ENCODE peak calls at places on chromosome 21, in eight cellular contexts. E is kidney; N is hippocampal formation; D is left ventricle myocardium superior; S is CD8-positive, alpha-beta T cell; C is activated naive CD8-positive, alpha-beta T cell treated with anti-CD3 and anti-CD28 coated beads for 36 hours; I is retina; X is brain microvascular endothelial cell. Y is an unnamed sample.

GRCh38 chr21:34880401-34880800 is 168.7 kb downstream of the RUNX1 start:
- DNase-seq in C (no peak), E (no peak), S (no peak), N (no peak), D (no peak), I (no peak), X (no peak), Y (no peak)

GRCh38 chr21:44871576-44872265 is 1.8 kb downstream of the PTTG1IP start:
- DNase-seq in I (no peak), D (peak; percentile 51), C (no peak), E (peak; percentile 73), N (no peak), X (peak; percentile 70), S (no peak), Y (peak; percentile 74)

GRCh38 chr21:31203371-31204054 is 140.5 kb downstream of the TIAM1 start:
- DNase-seq in E (no peak), X (peak; percentile 44), S (no peak), C (no peak), D (no peak), I (no peak), N (no peak), Y (no peak)

GRCh38 chr21:46121286-46122221 is 23.6 kb downstream of the COL6A2 start:
- DNase-seq in D (peak; percentile 22), I (no peak), N (no peak), C (no peak), S (no peak), E (peak; percentile 79), X (no peak), Y (peak; percentile 4)

GRCh38 chr21:28336299-28336698 is 656.4 kb downstream of the LTN1 start:
- DNase-seq in C (no peak), E (no peak), N (peak; percentile 70), I (no peak), D (no peak), X (peak; percentile 60), S (no peak), Y (no peak)

GRCh38 chr21:40245021-40245420 is 377.8 kb downstream of the PCP4 start:
- DNase-seq in S (no peak), C (no peak), N (no peak), D (no peak), E (no peak), I (no peak), X (no peak), Y (no peak)

GRCh38 chr21:35476616-35477395 is 427.7 kb upstream of the RUNX1 start:
- DNase-seq in S (no peak), I (no peak), D (no peak), E (no peak), X (peak; percentile 62), C (no peak), N (no peak), Y (no peak)

GRCh38 chr21:36478207-36478701 is 1.7 kb downstream of the CLDN14 start:
- DNase-seq in I (no peak), E (peak; percentile 23), D (no peak), X (peak; percentile 99), C (no peak), N (no peak), S (no peak), Y (no peak)

GRCh38 chr21:21232320-21232719 is 234.1 kb downstream of the NCAM2 start:
- DNase-seq in I (no peak), N (peak; percentile 68), D (no peak), C (no peak), S (no peak), E (no peak), X (peak; percentile 4), Y (peak; percentile 32)

GRCh38 chr21:45303111-45303615 is 15.5 kb upstream of the POFUT2 start:
- DNase-seq in E (peak; percentile 71), D (no peak), C (no peak), X (no peak), S (no peak), I (no peak), N (no peak), Y (no peak)

GRCh38 chr21:42537106-42537742 is 23.6 kb downstream of the SLC37A1 start:
- DNase-seq in X (no peak), E (no peak), C (no peak), N (peak; percentile 19), I (no peak), S (no peak), D (no peak), Y (no peak)

GRCh38 chr21:25370311-25370744 is 237.0 kb downstream of the MRPL39 start:
- DNase-seq in E (no peak), X (peak; percentile 98), D (no peak), I (no peak), C (peak; percentile 5), N (no peak), S (no peak), Y (peak; percentile 52)

GRCh38 chr21:25871566-25871965 is 136.8 kb downstream of the GABPA start:
- DNase-seq in C (peak; percentile 3), S (no peak), N (no peak), D (no peak), X (no peak), I (no peak), E (no peak), Y (no peak)